ENCODE peak calls at places on chromosomes 16 and 17, in six cellular contexts. K is stimulated activated CD4-positive, alpha-beta T cell treated with anti-CD3 and anti-CD28 coated beads, TNF-alpha, amount 100 ng/mL, for 4 hours; J is EH; V is T1000; B is cardiac muscle cell; E is DMS53. W is an unnamed sample.

GRCh38 chr17:21213491-21214014 is 408 bp downstream of the TMEM11 start:
- DNase-seq in E (peak), J (no peak), V (no peak), K (peak), B (peak), W (no peak)

GRCh38 chr17:4789701-4789950 is 862 bp downstream of the GLTPD2 start:
- DNase-seq in E (no peak), B (no peak), J (no peak), K (no peak), V (no peak), W (no peak)

GRCh38 chr17:20920813-20921199 is 122.0 kb downstream of the USP22 start:
- DNase-seq in E (no peak), J (peak), B (peak), K (no peak), V (no peak), W (no peak)

GRCh38 chr17:11296994-11297393 is 56.0 kb downstream of the SHISA6 start:
- DNase-seq in B (no peak), E (no peak), V (no peak), K (no peak), J (no peak), W (no peak)

GRCh38 chr17:48825446-48826381 is 5.1 kb upstream of the CALCOCO2 start:
- DNase-seq in E (no peak), K (no peak), J (peak), V (peak), B (no peak), W (no peak)

GRCh38 chr16:74770826-74771526 is 3.6 kb downstream of the FA2H start:
- DNase-seq in E (no peak), J (no peak), K (no peak), B (no peak), V (no peak), W (no peak)

GRCh38 chr17:79814966-79815835 is 18.3 kb upstream of the CBX8 start:
- DNase-seq in V (no peak), B (peak), E (peak), K (no peak), J (peak), W (no peak)

GRCh38 chr16:86761117-86761971 is 183.0 kb downstream of the FOXL1 start:
- DNase-seq in J (peak), E (peak), K (no peak), B (peak), V (no peak), W (no peak)

GRCh38 chr17:72359811-72360210 is 239.0 kb downstream of the SOX9 start:
- DNase-seq in V (no peak), B (no peak), E (no peak), K (no peak), J (no peak), W (no peak)

GRCh38 chr16:19853973-19854876 is 30.4 kb downstream of the GPRC5B start:
- DNase-seq in V (no peak), J (no peak), B (no peak), E (no peak), K (no peak), W (no peak)

GRCh38 chr16:28166394-28167208 is 45.2 kb downstream of the XPO6 start:
- DNase-seq in B (no peak), V (no peak), J (peak), K (no peak), E (peak), W (no peak)

GRCh38 chr17:69528035-69528434 is 113.5 kb downstream of the MAP2K6 start:
- DNase-seq in V (no peak), B (no peak), K (no peak), J (no peak), E (no peak), W (no peak)

GRCh38 chr16:12143776-12144175 is 167.2 kb downstream of the SNX29 start:
- DNase-seq in K (no peak), V (no peak), J (no peak), E (no peak), B (no peak), W (no peak)

W was measured in activated T-helper 1 cell treated with anti-CD3 and anti-CD28 coated beads, Interleukin-2, amount 50 U/mL, for 16 hours.